ENCODE peak calls at places on chromosomes 6 and 20, in six cellular contexts. K is BJ, H is NCI-H1092, W is pons, F is activated T-cell treated with anti-CD3 and anti-CD28 coated beads for 1 hour, A is GM13976. P is an unnamed sample.

GRCh38 chr6:52230685-52231084 is 13.6 kb downstream of the IL17F start:
- DNase-seq in K (no peak), F (no peak), W (no peak), H (no peak), A (no peak), P (no peak)

GRCh38 chr20:22921595-22922421 is 113.3 kb upstream of the SSTR4 start:
- DNase-seq in K (peak), W (no peak), A (no peak), H (no peak), F (no peak), P (no peak)

GRCh38 chr20:9617062-9617461 is 102.7 kb downstream of the LAMP5 start:
- DNase-seq in A (peak), W (peak), F (peak), H (peak), K (no peak), P (peak)

GRCh38 chr6:142013286-142013685 is 119.4 kb upstream of the GJE1 start:
- DNase-seq in H (no peak), A (no peak), F (no peak), W (no peak), K (peak), P (no peak)

GRCh38 chr20:37669062-37669772 is 24.6 kb upstream of the CTNNBL1 start:
- DNase-seq in K (no peak), H (no peak), W (no peak), A (no peak), F (no peak), P (no peak)

GRCh38 chr6:64459411-64459810 is 823.8 kb downstream of the PHF3 start:
- DNase-seq in W (no peak), K (no peak), H (no peak), F (no peak), A (no peak), P (no peak)

GRCh38 chr20:18988701-18989100 is 175.1 kb downstream of the SCP2D1 start:
- DNase-seq in A (no peak), K (no peak), H (no peak), W (no peak), F (no peak), P (no peak)

GRCh38 chr20:38426006-38426405 is 9.1 kb downstream of the SNHG17 start:
- DNase-seq in W (no peak), K (peak), F (no peak), H (no peak), A (no peak), P (no peak)

GRCh38 chr6:74068945-74069570 is 373.1 kb downstream of the CD109 start:
- DNase-seq in K (peak), A (no peak), F (no peak), W (no peak), H (no peak), P (no peak)

GRCh38 chr6:114108119-114109002 is 137.4 kb upstream of the HDAC2 start:
- DNase-seq in K (peak), F (peak), W (peak), A (peak), H (peak), P (peak)

GRCh38 chr6:41040101-41040910 is 1.3 kb upstream of the UNC5CL start:
- DNase-seq in K (no peak), W (no peak), A (no peak), H (no peak), F (no peak), P (no peak)

GRCh38 chr6:166595061-166595780 is 8.7 kb upstream of the RAMACL start:
- DNase-seq in A (no peak), K (peak), H (no peak), F (no peak), W (no peak), P (no peak)

GRCh38 chr6:130324657-130325056 is 41.2 kb upstream of the TMEM200A start:
- DNase-seq in F (no peak), A (no peak), W (no peak), H (no peak), K (no peak), P (no peak)

GRCh38 chr6:44237021-44237812 is 9.7 kb upstream of the HSP90AB1 start:
- DNase-seq in W (peak), H (peak), K (peak), F (no peak), A (peak), P (peak)

GRCh38 chr6:45472383-45472782 is 94.6 kb upstream of the SUPT3H start:
- DNase-seq in W (peak), H (no peak), K (no peak), F (no peak), A (no peak), P (peak)